ENCODE peak calls at places on chromosome 14, in nine cellular contexts. W is astrocyte; N is endothelial cell; U is CD4-positive, alpha-beta T cell; F is GM06990; T is A673; I is Peyer's patch; Y is CD8-positive, alpha-beta T cell; E is neural progenitor cell. B is an unnamed sample.

GRCh38 chr14:76203086-76204001 is 51.6 kb downstream of the GPATCH2L start:
- DNase-seq in W (peak), N (no peak), U (no peak), F (peak), T (no peak), I (peak), Y (no peak), E (no peak), B (no peak)

GRCh38 chr14:50871914-50872732 is at the start of gene ABHD12B:
- DNase-seq in W (no peak), N (peak), U (no peak), F (no peak), T (no peak), I (no peak), Y (no peak), E (peak), B (no peak)

GRCh38 chr14:62592877-62593276 is 452.4 kb downstream of the KCNH5 start:
- DNase-seq in W (peak), N (no peak), U (no peak), F (no peak), T (peak), I (no peak), Y (no peak), E (no peak), B (no peak)

GRCh38 chr14:67833403-67833802 is 13.8 kb downstream of the RAD51B start:
- DNase-seq in W (no peak), N (no peak), U (no peak), F (no peak), T (no peak), I (no peak), Y (no peak), E (no peak), B (no peak)

GRCh38 chr14:99137913-99138571 is 134.0 kb downstream of the BCL11B start:
- DNase-seq in W (no peak), N (no peak), U (no peak), F (no peak), T (peak), I (peak), Y (peak), E (no peak), B (peak)

GRCh38 chr14:75399819-75400678 is 27.8 kb upstream of the JDP2 start:
- DNase-seq in W (no peak), N (no peak), U (no peak), F (no peak), T (peak), I (peak), Y (no peak), E (no peak), B (no peak)

GRCh38 chr14:56809262-56810215 is 740 bp downstream of the OTX2 start:
- DNase-seq in W (no peak), N (peak), U (no peak), F (no peak), T (peak), I (no peak), Y (no peak), E (peak), B (no peak)

GRCh38 chr14:35384386-35385041 is 20.0 kb downstream of the NFKBIA start:
- DNase-seq in W (peak), N (no peak), U (no peak), F (no peak), T (no peak), I (peak), Y (no peak), E (no peak), B (no peak)

GRCh38 chr14:20460458-20461229 is 590 bp downstream of the PIP4P1 start:
- DNase-seq in W (no peak), N (no peak), U (peak), F (peak), T (no peak), I (peak), Y (peak), E (no peak), B (no peak)

GRCh38 chr14:34030864-34031263 is 80.0 kb upstream of the EGLN3 start:
- DNase-seq in W (peak), N (no peak), U (no peak), F (no peak), T (no peak), I (peak), Y (no peak), E (no peak), B (no peak)

GRCh38 chr14:60051690-60052324 is 39.9 kb upstream of the PCNX4 start:
- DNase-seq in W (peak), N (no peak), U (no peak), F (no peak), T (peak), I (no peak), Y (peak), E (no peak), B (no peak)

DNA sequence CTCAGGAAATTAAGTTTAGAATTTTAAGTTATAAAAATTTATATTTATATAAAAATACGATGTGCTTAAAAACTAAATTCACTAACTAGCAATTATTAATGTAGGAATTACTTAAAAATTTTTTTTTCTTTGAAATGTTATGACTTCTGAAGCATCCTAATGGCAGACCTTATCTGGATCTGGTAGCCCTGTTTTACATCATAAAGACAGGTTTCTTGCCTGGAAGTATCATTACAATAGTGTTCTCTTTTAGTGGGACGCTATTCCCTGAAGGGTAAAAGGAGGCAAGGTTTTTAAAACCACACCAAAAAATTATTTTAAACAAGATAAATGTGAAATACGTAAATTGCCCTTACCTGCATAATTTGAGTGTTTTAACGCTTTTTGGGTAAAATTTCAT is 2.1 kb downstream of the WDR20 start:
- DNase-seq in W (no peak), N (no peak), U (no peak), F (no peak), T (no peak), I (no peak), Y (no peak), E (no peak), B (no peak)
- TF ChIP-seq CTCF in W (no peak), N (no peak), U (no peak), F (no peak), T (no peak), I (no peak), Y (no peak), E (no peak), B (no peak)

DNA sequence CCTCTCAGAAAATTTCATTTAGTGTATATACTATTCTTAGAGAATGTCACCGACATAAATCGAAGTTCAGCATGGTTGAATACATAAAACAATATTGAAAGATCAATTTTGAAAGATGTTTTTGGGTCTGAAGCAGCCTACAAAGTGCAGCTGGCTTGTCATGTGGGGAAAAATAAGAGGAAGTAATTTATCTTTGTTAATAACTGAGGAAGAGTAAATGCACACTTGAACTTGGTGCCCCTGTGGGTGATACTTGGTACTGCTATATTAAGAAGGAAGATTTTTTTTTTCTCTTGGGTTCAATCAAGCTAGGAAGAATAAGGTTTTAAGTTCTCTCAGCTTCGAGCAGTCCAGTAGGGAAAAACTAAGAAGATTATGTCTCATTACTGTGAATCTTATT is 661.3 kb downstream of the RPL10L start:
- DNase-seq in W (no peak), N (no peak), U (no peak), F (no peak), T (peak), I (no peak), Y (no peak), E (no peak), B (no peak)
- TF ChIP-seq CTCF in W (no peak), N (peak), U (no peak), F (no peak), T (peak), I (peak), Y (no peak), E (peak), B (peak)

DNA sequence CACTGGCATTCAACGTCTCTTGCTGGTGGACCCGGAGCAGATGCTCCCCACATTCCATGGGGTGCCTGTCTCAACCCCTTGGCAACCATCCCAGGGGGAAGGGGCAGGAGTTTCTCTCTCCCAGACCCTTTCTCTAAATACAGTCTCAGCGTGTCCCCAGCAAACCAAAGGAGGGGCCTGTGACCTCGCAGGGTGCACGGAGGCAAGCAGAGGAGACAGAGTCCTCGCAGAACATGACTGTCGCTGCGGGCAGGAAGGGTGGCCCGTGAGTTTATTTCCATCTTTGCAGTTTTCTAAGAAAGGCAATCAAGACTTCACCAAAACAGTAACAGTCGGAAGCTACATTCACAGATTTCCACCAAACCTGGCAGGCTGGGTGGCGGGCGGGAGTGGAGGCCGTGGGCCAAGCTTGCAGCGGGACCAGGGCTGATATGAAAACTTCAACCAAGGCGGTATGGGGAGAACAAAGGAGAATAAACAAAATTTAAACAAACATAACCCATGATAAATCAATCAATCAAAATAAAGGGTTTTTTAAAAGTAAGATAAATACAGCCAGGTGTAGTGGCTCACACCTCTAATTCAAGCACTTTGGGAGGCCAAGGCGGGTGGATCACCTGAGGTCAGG is 18.6 kb downstream of the BRF1 start:
- DNase-seq in W (no peak), N (no peak), U (no peak), F (no peak), T (no peak), I (no peak), Y (no peak), E (no peak), B (no peak)
- TF ChIP-seq CTCF in W (no peak), N (no peak), U (no peak), F (no peak), T (no peak), I (no peak), Y (no peak), E (no peak), B (no peak)

GRCh38 chr14:32230181-32230580 is 27.1 kb upstream of the RNU6-8 start:
- DNase-seq in W (peak), N (no peak), U (no peak), F (no peak), T (no peak), I (no peak), Y (no peak), E (no peak), B (no peak)
- TF ChIP-seq CTCF in W (no peak), N (no peak), U (no peak), F (no peak), T (no peak), I (no peak), Y (no peak), E (no peak), B (no peak)